ENCODE peak calls at places on chromosome 2, in seven cellular contexts. M, Z, J, O, F, V and X are unnamed samples. For H3K27me3, the result is how much of the 10 kb centered on the place peaks cover.

GRCh38 chr2:43445248-43445647 is 150.6 kb downstream of the THADA start:
- DNase-seq in M (no peak), Z (no peak), J (no peak), O (no peak), F (no peak), V (no peak), X (peak)

GRCh38 chr2:187890690-187891089 is 336.5 kb upstream of the TFPI start:
- DNase-seq in M (no peak), Z (no peak), J (no peak), O (no peak), F (no peak), V (no peak), X (no peak)

GRCh38 chr2:177143444-177143843 is 69.2 kb upstream of the HNRNPA3 start:
- DNase-seq in M (peak), Z (no peak), J (no peak), O (peak), F (no peak), V (no peak), X (peak)

GRCh38 chr2:133952896-133953295 is 301.0 kb upstream of the MGAT5 start:
- DNase-seq in M (no peak), Z (no peak), J (no peak), O (no peak), F (no peak), V (no peak), X (no peak)

GRCh38 chr2:205808493-205809121 is 126.3 kb downstream of the NRP2 start:
- DNase-seq in M (no peak), Z (peak), J (no peak), O (no peak), F (no peak), V (no peak), X (no peak)

GRCh38 chr2:60822987-60823386 is 58.4 kb upstream of the REL start:
- DNase-seq in M (no peak), Z (no peak), J (no peak), O (no peak), F (no peak), V (no peak), X (no peak)

GRCh38 chr2:223501604-223502003 is 100.6 kb downstream of the SCG2 start:
- DNase-seq in M (no peak), Z (no peak), J (no peak), O (no peak), F (no peak), V (no peak), X (no peak)

GRCh38 chr2:239902749-239903201 is 122.4 kb downstream of the NDUFA10 start:
- DNase-seq in M (no peak), Z (no peak), J (no peak), O (no peak), F (peak), V (no peak), X (no peak)

GRCh38 chr2:148654414-148654813 is 9.9 kb downstream of the EPC2 start:
- DNase-seq in M (no peak), Z (no peak), J (no peak), O (peak), F (no peak), V (no peak), X (no peak)

GRCh38 chr2:20432714-20433113 is 14.2 kb upstream of the RHOB start:
- DNase-seq in M (no peak), Z (peak), J (no peak), O (no peak), F (no peak), V (no peak), X (no peak)

GRCh38 chr2:235723811-235724465 is 230.1 kb downstream of the AGAP1 start:
- DNase-seq in M (no peak), Z (peak), J (no peak), O (no peak), F (no peak), V (no peak), X (no peak)

GRCh38 chr2:75556679-75557366 is 3.9 kb downstream of the EVA1A start:
- DNase-seq in M (peak), Z (no peak), J (no peak), O (no peak), F (peak), V (no peak), X (no peak)

GRCh38 chr2:156490467-156490840 is 54.3 kb downstream of the GPD2 start:
- DNase-seq in M (no peak), Z (no peak), J (no peak), O (no peak), F (no peak), V (no peak), X (no peak)

GRCh38 chr2:105849431-105850179 is 104.9 kb downstream of the NCK2 start:
- DNase-seq in M (no peak), Z (no peak), J (no peak), O (no peak), F (no peak), V (no peak), X (no peak)

GRCh38 chr2:46162329-46162870 is 134.8 kb upstream of the EPAS1 start:
- DNase-seq in M (peak), Z (no peak), J (no peak), O (no peak), F (no peak), V (no peak), X (no peak)

GRCh38 chr2:170255971-170256370 is 78.0 kb downstream of the MYO3B start:
- DNase-seq in M (peak), Z (no peak), J (peak), O (no peak), F (no peak), V (no peak), X (no peak)

GRCh38 chr2:143877056-143877455 is 642.9 kb downstream of the ZEB2 start:
- DNase-seq in M (no peak), Z (no peak), J (no peak), O (no peak), F (no peak), V (no peak), X (no peak)

GRCh38 chr2:37827911-37828411 is 97.1 kb upstream of the RMDN2 start:
- DNase-seq in M (peak), Z (no peak), J (no peak), O (no peak), F (no peak), V (no peak), X (peak)

GRCh38 chr2:122531803-122532344 is 776.4 kb downstream of the TSN start:
- DNase-seq in M (no peak), Z (no peak), J (no peak), O (no peak), F (no peak), V (no peak), X (peak)

GRCh38 chr2:65372619-65373018 is 59.8 kb downstream of the SPRED2 start:
- DNase-seq in M (no peak), Z (no peak), J (no peak), O (no peak), F (no peak), V (no peak), X (no peak)

GRCh38 chr2:140308706-140309105 is 1528.5 kb upstream of the NXPH2 start:
- DNase-seq in M (no peak), Z (no peak), J (no peak), O (no peak), F (no peak), V (no peak), X (no peak)

GRCh38 chr2:367246-367645 is 79.4 kb upstream of the ALKAL2 start:
- DNase-seq in M (no peak), Z (no peak), J (no peak), O (no peak), F (no peak), V (no peak), X (no peak)

GRCh38 chr2:224417361-224417729 is 15.4 kb upstream of the FAM124B start:
- DNase-seq in M (no peak), Z (no peak), J (no peak), O (no peak), F (no peak), V (no peak), X (no peak)

GRCh38 chr2:16142383-16143361 is 202.3 kb downstream of the MYCN start:
- DNase-seq in M (no peak), Z (no peak), J (no peak), O (no peak), F (peak), V (no peak), X (no peak)

GRCh38 chr2:103991591-103991990 is 862.3 kb upstream of the POU3F3 start:
- DNase-seq in M (no peak), Z (no peak), J (no peak), O (no peak), F (no peak), V (no peak), X (no peak)

DNA sequence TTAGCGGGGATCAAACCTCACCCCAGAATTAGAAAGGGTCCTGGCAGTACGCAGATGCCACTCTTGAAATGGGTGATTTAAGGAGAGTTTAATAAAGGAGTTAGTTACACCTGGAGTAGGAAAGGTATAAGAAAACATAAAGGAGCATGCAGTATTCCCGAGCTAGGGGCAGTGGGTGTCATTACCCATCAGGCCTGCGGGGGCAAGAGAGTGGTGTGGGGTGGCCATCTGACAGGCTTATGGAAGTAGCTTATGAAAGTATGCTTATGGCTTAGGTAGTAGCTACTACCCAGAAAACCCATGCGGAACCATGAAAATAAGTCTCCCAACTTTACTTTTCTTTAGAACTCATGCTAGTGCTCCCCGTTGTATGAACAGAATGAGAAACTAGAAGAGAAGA is 568.9 kb upstream of the ACVR2A start:
- DNase-seq in M (no peak), Z (no peak), J (no peak), O (no peak), F (no peak), V (no peak), X (peak)
- TF ChIP-seq CTCF in M (no peak), Z (no peak), J (no peak), O (no peak), F (no peak), V (no peak), X (peak)

GRCh38 chr2:232421189-232421785 is 14.6 kb downstream of the ALPG start:
- DNase-seq in M (no peak), Z (no peak), J (no peak), O (no peak), F (no peak), V (peak), X (no peak)
- H3K27me3 ChIP-seq in M (half or more), Z (half or more), J (half or more), O (under half), F (under half), V (half or more), X (half or more)

DNA sequence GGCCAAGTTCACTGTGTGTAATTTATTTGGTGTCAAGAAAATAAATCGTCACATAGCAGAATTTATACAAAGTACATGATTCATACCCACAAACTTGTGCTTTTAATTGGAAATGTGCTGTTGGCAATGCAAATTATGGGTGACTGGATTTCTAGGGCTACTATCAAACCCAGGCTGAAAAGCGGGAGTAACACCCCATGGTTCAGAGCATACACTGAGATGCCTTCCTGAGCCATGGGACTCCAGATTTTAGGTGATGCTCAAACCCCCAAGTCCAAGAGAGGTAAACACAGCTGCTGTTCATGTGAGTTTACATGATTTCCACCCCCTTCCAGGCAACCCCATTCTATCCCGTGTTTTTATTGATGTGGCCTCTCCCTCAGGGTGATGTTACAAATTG is 565.9 kb upstream of the ID2 start:
- DNase-seq in M (peak), Z (no peak), J (no peak), O (no peak), F (no peak), V (no peak), X (no peak)
- H3K4me3 ChIP-seq in M (no peak), Z (no peak), J (no peak), O (no peak), F (no peak), V (no peak), X (no peak)

GRCh38 chr2:232696609-232697058 is 497 bp upstream of the GIGYF2 start:
- DNase-seq in M (no peak), Z (no peak), J (no peak), O (no peak), F (no peak), V (no peak), X (no peak)

GRCh38 chr2:232699110-232699509 is 2.0 kb downstream of the GIGYF2 start:
- DNase-seq in M (no peak), Z (no peak), J (no peak), O (no peak), F (no peak), V (no peak), X (no peak)

GRCh38 chr2:232697807-232698110 is 628 bp downstream of the GIGYF2 start:
- DNase-seq in M (no peak), Z (no peak), J (no peak), O (no peak), F (no peak), V (no peak), X (no peak)

GRCh38 chr2:232698552-232699091 is 1.5 kb downstream of the GIGYF2 start:
- DNase-seq in M (no peak), Z (no peak), J (no peak), O (no peak), F (no peak), V (no peak), X (no peak)

DNA sequence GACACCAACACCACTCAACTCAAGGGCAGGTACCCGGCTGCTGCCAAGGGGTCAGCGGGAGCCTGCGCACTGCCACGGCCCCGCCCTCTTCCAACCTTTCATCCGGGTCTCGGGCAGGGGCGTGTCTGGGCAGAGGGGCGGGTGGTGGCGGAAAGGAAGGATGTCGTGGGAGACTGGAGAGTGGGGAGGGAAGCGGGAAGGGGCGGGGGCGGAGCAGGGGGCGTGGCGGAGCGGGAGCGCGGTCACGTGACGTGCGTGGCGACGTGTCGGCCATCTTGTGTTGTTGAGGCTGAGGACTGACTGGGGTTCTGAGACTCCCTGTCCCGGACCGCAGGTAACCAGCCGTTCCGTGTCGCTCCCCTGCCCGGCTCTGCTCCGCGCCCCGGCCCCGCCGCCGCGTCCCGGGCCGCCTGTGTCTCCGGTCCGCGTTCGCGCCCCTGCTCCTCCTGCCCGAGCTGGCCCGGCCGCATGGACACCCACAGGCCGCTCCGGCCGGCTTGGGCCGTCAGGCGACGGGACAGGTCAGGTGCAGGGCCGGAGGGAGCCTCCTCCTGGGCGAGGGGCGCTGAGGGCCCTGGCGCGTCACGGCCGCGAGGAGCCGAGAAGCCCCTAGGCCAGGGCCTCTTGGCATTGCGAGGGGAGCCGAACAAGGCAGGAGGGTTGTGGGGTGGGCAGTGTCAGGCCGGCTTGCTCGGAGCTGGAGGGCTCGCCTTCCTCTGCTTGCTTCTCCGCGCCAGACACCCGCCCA is at the start of gene GIGYF2:
- DNase-seq in M (peak), Z (peak), J (peak), O (peak), F (peak), V (peak), X (peak)
- TF ChIP-seq CTCF in M (no peak), Z (no peak), J (peak), O (no peak), F (no peak), V (peak), X (no peak)